ENCODE peak calls at places on chromosomes 4 and X, in six cellular contexts. H is H9; O is heart right ventricle; P is psoas muscle; W is IMR-90; Q is CD4-positive, alpha-beta memory T cell. G is an unnamed sample.
A peak's percentile ranks its signal among the peaks of the same experiment; 100 is the strongest.

GRCh38 chrX:9171841-9172240 is 137.9 kb upstream of the FAM9B start:
- DNase-seq in H (no peak), O (no peak), P (no peak), W (peak; percentile 82), Q (no peak), G (no peak)

GRCh38 chr4:185721949-185722316 is 90.1 kb downstream of the SORBS2 start:
- DNase-seq in H (no peak), O (no peak), P (no peak), W (no peak), Q (no peak), G (no peak)

GRCh38 chrX:150873616-150874015 is 24.9 kb downstream of the CD99L2 start:
- DNase-seq in H (no peak), O (no peak), P (peak; percentile 55), W (peak; percentile 44), Q (no peak), G (peak; percentile 17)

GRCh38 chr4:165058676-165059075 is 5.0 kb downstream of the TRIM75 start:
- DNase-seq in H (no peak), O (no peak), P (no peak), W (no peak), Q (no peak), G (no peak)

GRCh38 chr4:56320293-56320692 is 67.0 kb downstream of the AASDH start:
- DNase-seq in H (no peak), O (no peak), P (no peak), W (peak; percentile 67), Q (no peak), G (no peak)

GRCh38 chrX:40090050-40090804 is 7.5 kb downstream of the BCOR start:
- DNase-seq in H (peak; percentile 71), O (peak; percentile 49), P (peak; percentile 43), W (no peak), Q (no peak), G (no peak)

GRCh38 chrX:1392376-1393130 is 640 bp upstream of the SLC25A6 start:
- DNase-seq in H (peak; percentile 74), O (peak; percentile 75), P (no peak), W (peak; percentile 52), Q (no peak), G (no peak)

GRCh38 chr4:11439836-11440235 is 11.1 kb upstream of the HS3ST1 start:
- DNase-seq in H (no peak), O (no peak), P (no peak), W (no peak), Q (no peak), G (no peak)

GRCh38 chr4:133394971-133395627 is 246.0 kb downstream of the PCDH10 start:
- DNase-seq in H (no peak), O (no peak), P (no peak), W (no peak), Q (no peak), G (no peak)

GRCh38 chr4:119082661-119083060 is 53.0 kb upstream of the MYOZ2 start:
- DNase-seq in H (no peak), O (no peak), P (no peak), W (no peak), Q (no peak), G (no peak)

GRCh38 chrX:128929281-128930057 is 593.8 kb downstream of the SMARCA1 start:
- DNase-seq in H (no peak), O (no peak), P (no peak), W (no peak), Q (no peak), G (no peak)

GRCh38 chrX:10190367-10190766 is 33.6 kb downstream of the CLCN4 start:
- DNase-seq in H (no peak), O (no peak), P (no peak), W (peak; percentile 83), Q (no peak), G (no peak)

GRCh38 chr4:158259955-158260575 is 49.8 kb downstream of the TMEM144 start:
- DNase-seq in H (no peak), O (no peak), P (no peak), W (peak; percentile 42), Q (no peak), G (no peak)

GRCh38 chr4:156837625-156838345 is 133.8 kb downstream of the PDGFC start:
- DNase-seq in H (no peak), O (no peak), P (no peak), W (no peak), Q (no peak), G (no peak)

GRCh38 chr4:65202473-65203264 is 467.6 kb downstream of the EPHA5 start:
- DNase-seq in H (no peak), O (no peak), P (no peak), W (no peak), Q (no peak), G (no peak)

GRCh38 chr4:28759064-28759463 is 1898.4 kb downstream of the STIM2 start:
- DNase-seq in H (no peak), O (no peak), P (no peak), W (peak; percentile 44), Q (no peak), G (no peak)

GRCh38 chr4:89640620-89641366 is 196.2 kb downstream of the SNCA start:
- DNase-seq in H (peak; percentile 95), O (peak; percentile 33), P (no peak), W (peak; percentile 49), Q (no peak), G (no peak)

GRCh38 chr4:90181644-90182043 is 54.5 kb downstream of the CCSER1 start:
- DNase-seq in H (no peak), O (no peak), P (no peak), W (no peak), Q (no peak), G (no peak)

GRCh38 chr4:86344127-86344526 is 15.7 kb downstream of the MAPK10 start:
- DNase-seq in H (no peak), O (no peak), P (no peak), W (no peak), Q (no peak), G (no peak)

GRCh38 chr4:76881375-76881774 is 16.6 kb downstream of the SOWAHB start:
- DNase-seq in H (peak; percentile 38), O (no peak), P (no peak), W (no peak), Q (no peak), G (no peak)

GRCh38 chr4:148355442-148356123 is 86.6 kb downstream of the NR3C2 start:
- DNase-seq in H (no peak), O (peak; percentile 17), P (no peak), W (no peak), Q (no peak), G (no peak)

GRCh38 chrX:43643662-43644061 is 12.4 kb upstream of the MAOA start:
- DNase-seq in H (no peak), O (no peak), P (no peak), W (no peak), Q (no peak), G (no peak)

GRCh38 chr4:158176108-158176507 is 3.3 kb upstream of the GASK1B start:
- DNase-seq in H (no peak), O (no peak), P (no peak), W (peak; percentile 57), Q (no peak), G (peak; percentile 81)

GRCh38 chr4:158714937-158715336 is 8.3 kb downstream of the PPID start:
- DNase-seq in H (no peak), O (no peak), P (no peak), W (no peak), Q (no peak), G (no peak)

GRCh38 chr4:83108101-83108861 is 6.2 kb downstream of the PLAC8 start:
- DNase-seq in H (no peak), O (no peak), P (no peak), W (no peak), Q (no peak), G (no peak)

GRCh38 chr4:110088670-110089069 is 109.7 kb downstream of the ELOVL6 start:
- DNase-seq in H (no peak), O (no peak), P (no peak), W (peak; percentile 76), Q (no peak), G (no peak)

DNA sequence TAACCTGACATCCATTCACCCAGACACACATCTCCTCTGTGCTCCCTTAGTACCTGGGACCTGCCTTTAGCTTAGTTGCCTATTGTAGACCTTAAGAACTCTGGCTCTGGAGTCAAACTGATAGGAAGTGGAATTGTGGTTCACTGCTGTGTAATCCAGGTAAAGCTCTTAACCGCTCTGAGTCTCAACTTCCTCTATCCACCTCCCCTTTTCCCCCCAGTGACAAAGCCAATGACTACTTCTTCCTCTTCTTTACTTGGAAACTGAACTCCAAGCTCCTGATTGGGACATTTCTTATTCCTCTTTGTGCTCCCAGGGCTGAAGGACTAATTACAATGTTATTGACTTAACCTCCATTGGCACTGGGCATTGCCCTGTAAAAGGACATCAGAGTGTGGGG is 94.1 kb downstream of the DRD5 start:
- DNase-seq in H (no peak), O (no peak), P (no peak), W (no peak), Q (no peak), G (no peak)
- H3K9me3 ChIP-seq in H (no peaks in the 10 kb centered on the region), O (no peaks in the 10 kb centered on the region), P (no peaks in the 10 kb centered on the region), W (peaks cover 4% of the 10 kb centered on the region), Q (no peaks in the 10 kb centered on the region), G (no peaks in the 10 kb centered on the region)

DNA sequence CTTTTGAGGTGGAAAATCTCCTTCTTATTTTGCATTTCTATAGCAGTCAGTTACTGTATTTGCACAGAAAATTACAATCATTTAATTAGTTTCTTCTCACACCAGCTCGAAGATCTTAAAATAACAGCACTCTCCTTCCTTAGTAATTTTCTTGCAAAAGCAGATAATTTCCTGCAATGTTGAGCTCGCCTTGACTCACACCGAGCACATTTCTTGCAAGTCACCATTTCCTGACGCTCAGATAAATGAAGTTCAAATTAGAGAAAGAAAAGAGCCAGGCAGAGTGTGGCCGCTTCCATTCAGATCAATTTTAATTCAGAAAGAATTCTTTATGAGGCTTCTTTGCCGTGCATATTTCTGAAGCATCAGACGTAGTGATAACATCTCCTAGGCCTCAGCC is 10.1 kb downstream of the SORCS2 start:
- DNase-seq in H (no peak), O (no peak), P (no peak), W (peak; percentile 37), Q (no peak), G (no peak)
- H3K9me3 ChIP-seq in H (no peaks in the 10 kb centered on the region), O (no peaks in the 10 kb centered on the region), P (no peaks in the 10 kb centered on the region), W (no peaks in the 10 kb centered on the region), Q (no peaks in the 10 kb centered on the region), G (no peaks in the 10 kb centered on the region)

DNA sequence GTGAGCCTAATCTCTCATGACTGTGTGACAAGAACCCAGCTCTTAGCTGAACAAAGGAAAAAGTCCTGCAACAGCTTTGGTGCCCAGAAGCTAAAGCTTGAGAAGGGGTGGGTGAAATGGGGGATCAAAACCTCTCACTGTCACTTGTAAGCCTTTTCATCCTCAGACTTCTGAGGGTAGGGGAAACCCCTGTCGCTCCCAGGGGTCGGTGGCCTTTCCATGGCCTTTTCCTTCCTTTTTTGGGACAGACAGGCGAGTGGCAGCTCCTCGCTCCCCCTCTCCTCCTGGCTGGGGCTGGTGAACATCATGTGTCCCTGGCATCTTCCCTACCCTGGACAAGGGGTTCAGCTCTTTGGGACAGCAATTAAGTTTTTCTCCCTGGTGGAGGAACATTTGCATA is 78.2 kb downstream of the FAM47A start:
- DNase-seq in H (peak; percentile 25), O (no peak), P (no peak), W (no peak), Q (no peak), G (no peak)
- H3K9me3 ChIP-seq in H (no peaks in the 10 kb centered on the region), O (no peaks in the 10 kb centered on the region), P (no peaks in the 10 kb centered on the region), W (no peaks in the 10 kb centered on the region), Q (no peaks in the 10 kb centered on the region), G (no peaks in the 10 kb centered on the region)

DNA sequence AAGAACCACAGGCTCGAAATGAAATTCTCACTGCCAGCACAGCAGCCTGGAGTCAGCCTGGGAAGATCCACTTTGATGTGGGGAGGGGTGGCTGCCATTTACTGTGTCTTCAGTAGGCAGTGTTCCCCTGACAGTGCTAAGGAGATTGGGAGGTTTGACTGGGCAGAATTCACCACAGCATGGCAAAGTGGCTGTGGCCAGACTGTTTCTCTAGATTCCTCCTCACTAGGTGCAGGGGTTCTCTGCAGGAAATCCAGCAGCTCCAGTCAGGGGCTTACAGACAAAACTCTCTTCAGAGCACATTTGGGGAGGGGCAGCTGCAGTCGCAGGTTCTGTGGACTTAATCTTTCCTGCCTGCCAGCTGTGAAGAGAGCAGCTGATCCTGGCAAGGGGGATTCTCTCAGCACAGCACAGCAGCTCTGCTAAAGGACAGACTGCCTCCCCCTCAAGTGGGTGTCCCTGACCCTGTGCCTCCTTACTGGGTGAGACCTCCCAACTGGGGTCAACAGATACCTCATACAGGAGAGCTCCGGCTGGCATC is 1174.0 kb downstream of the RAPGEF2 start:
- DNase-seq in H (no peak), O (no peak), P (no peak), W (no peak), Q (no peak), G (no peak)
- H3K9me3 ChIP-seq in H (no peaks in the 10 kb centered on the region), O (peaks cover 12% of the 10 kb centered on the region), P (peaks cover 2% of the 10 kb centered on the region), W (peaks cover 15% of the 10 kb centered on the region), Q (no peaks in the 10 kb centered on the region), G (no peaks in the 10 kb centered on the region)